ENCODE peak calls at places on chromosomes 13 and 19, in four cellular contexts. P, V, W and T are unnamed samples.

GRCh38 chr13:20182231-20182846 is 10.4 kb downstream of the GJB2 start:
- DNase-seq in P (peak; percentile 42), W (peak; percentile 45), V (peak; percentile 72), T (peak; percentile 86)

GRCh38 chr13:40204246-40204645 is 462.2 kb downstream of the FOXO1 start:
- DNase-seq in V (no peak), W (no peak), P (no peak), T (no peak)

GRCh38 chr13:36850790-36851438 is 31.9 kb downstream of the RFXAP start:
- DNase-seq in W (no peak), P (no peak), V (no peak), T (no peak)

GRCh38 chr13:24875566-24875965 is 111.6 kb downstream of the RNF17 start:
- DNase-seq in W (no peak), P (no peak), V (peak; percentile 15), T (no peak)

GRCh38 chr13:63381078-63381859 is 1965.6 kb upstream of the PCDH20 start:
- DNase-seq in P (no peak), W (no peak), V (no peak), T (no peak)

GRCh38 chr13:110263906-110264305 is 43.1 kb downstream of the COL4A1 start:
- DNase-seq in P (no peak), W (peak; percentile 56), V (peak; percentile 40), T (peak; percentile 65)

GRCh38 chr19:41784337-41785239 is 11.8 kb upstream of the CEACAM3 start:
- DNase-seq in W (no peak), V (peak; percentile 21), P (no peak), T (no peak)

GRCh38 chr13:20547479-20547908 is 19.5 kb upstream of the IFT88 start:
- DNase-seq in W (no peak), V (peak; percentile 90), P (no peak), T (peak; percentile 68)

GRCh38 chr13:100581504-100581903 is 7.1 kb downstream of the GGACT start:
- DNase-seq in W (no peak), V (no peak), P (no peak), T (no peak)

GRCh38 chr19:49101160-49101559 is 13.0 kb upstream of the LIN7B start:
- DNase-seq in P (no peak), V (no peak), W (no peak), T (no peak)

GRCh38 chr19:954672-955494 is 29.0 kb downstream of the ARID3A start:
- DNase-seq in W (no peak), V (no peak), P (no peak), T (peak; percentile 66)

GRCh38 chr19:14772995-14773394 is 5.4 kb downstream of the ADGRE2 start:
- DNase-seq in P (no peak), V (no peak), W (no peak), T (no peak)

GRCh38 chr13:49516467-49516866 is 20.7 kb downstream of the PHF11 start:
- DNase-seq in W (peak; percentile 32), V (no peak), P (no peak), T (no peak)

GRCh38 chr13:32281083-32281482 is 34.1 kb downstream of the ZAR1L start:
- DNase-seq in V (no peak), W (no peak), P (no peak), T (no peak)

GRCh38 chr13:111006508-111007031 is 91.7 kb upstream of the ANKRD10 start:
- DNase-seq in W (peak; percentile 88), P (no peak), V (no peak), T (peak; percentile 65)

GRCh38 chr13:65912516-65912915 is 1317.6 kb downstream of the PCDH9 start:
- DNase-seq in P (no peak), V (no peak), W (no peak), T (no peak)

GRCh38 chr13:80931118-80931517 is 590.2 kb upstream of the SPRY2 start:
- DNase-seq in W (no peak), V (no peak), P (no peak), T (no peak)

GRCh38 chr19:952680-953500 is 27.1 kb downstream of the ARID3A start:
- DNase-seq in V (peak; percentile 58), W (no peak), P (no peak), T (peak; percentile 92)

GRCh38 chr13:109344552-109345157 is 441.7 kb downstream of the IRS2 start:
- DNase-seq in P (no peak), W (no peak), V (no peak), T (no peak)

GRCh38 chr13:102687520-102687919 is 7.3 kb downstream of the METTL21C start:
- DNase-seq in P (no peak), W (no peak), V (no peak), T (no peak)

GRCh38 chr13:44388427-44388826 is 14.8 kb downstream of the SERP2 start:
- DNase-seq in W (peak; percentile 44), P (no peak), V (no peak), T (no peak)

GRCh38 chr19:41682437-41682836 is 5.6 kb downstream of the CEACAM7 start:
- DNase-seq in W (no peak), P (no peak), V (no peak), T (no peak)

DNA sequence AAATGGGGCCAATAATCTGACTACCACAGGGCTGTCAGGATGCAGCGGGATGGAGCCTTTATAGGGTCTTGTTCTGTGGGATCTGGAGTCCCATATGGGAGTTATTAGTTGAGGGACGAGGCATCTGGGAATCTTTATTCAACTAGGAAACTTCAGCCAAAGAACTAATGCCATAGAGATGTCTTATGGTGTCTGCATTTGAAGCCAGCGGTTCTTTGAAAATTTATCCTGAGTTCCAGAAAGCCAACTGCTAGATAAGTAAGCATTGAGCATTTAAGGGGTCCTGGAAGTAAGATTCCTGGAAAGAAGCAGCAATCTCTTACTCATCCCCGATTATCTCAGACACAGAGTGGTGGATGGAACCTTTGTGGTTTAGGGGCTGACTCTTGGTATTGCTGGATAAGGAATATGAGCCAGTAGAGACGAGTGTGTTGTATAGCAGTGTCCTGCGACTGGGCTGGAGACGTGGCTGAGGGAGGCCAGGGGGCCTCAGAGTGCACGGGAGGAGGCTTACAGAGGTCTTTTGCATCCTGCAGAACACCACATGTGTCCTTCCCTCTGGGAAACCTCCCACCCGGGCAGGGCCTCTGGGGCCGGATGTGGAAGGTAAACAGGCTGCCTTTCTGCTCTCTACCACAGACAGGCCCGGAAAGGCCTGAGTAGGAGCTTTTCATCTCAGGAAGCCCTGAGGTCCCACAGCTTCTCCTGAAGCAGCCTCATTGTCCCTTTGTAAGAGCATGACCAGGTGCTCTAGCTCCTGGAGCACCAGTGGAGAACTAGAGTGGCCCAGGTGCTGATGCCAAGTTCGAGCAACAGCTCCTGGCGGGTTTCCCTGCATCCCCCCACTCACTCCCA is 28.8 kb downstream of the ACTN4 start:
- DNase-seq in W (peak; percentile 55), V (no peak), P (no peak), T (peak; percentile 77)
- H3K4me1 ChIP-seq in W (peaks cover 92% of the 10 kb centered on the region), V (peaks cover 56% of the 10 kb centered on the region), P (peaks cover 22% of the 10 kb centered on the region), T (peaks cover 66% of the 10 kb centered on the region)

GRCh38 chr19:46726551-46726950 is 9.6 kb upstream of the PRKD2 start:
- DNase-seq in W (no peak), V (no peak), P (no peak), T (no peak)

GRCh38 chr19:46727036-46727501 is 10.2 kb upstream of the PRKD2 start:
- DNase-seq in P (no peak), W (no peak), V (no peak), T (no peak)

GRCh38 chr19:46728208-46728607 is 11.3 kb upstream of the PRKD2 start:
- DNase-seq in P (no peak), V (no peak), W (peak; percentile 80), T (no peak)

GRCh38 chr19:46728693-46729339 is 11.9 kb upstream of the PRKD2 start:
- DNase-seq in W (peak; percentile 81), P (peak; percentile 81), V (peak; percentile 69), T (peak; percentile 87)

GRCh38 chr19:46727757-46728156 is 10.8 kb upstream of the PRKD2 start:
- DNase-seq in V (no peak), W (no peak), P (no peak), T (no peak)
- H3K27ac ChIP-seq in V (no peak overlapping the region), W (no peak overlapping the region), P (no peak overlapping the region), T (no peak overlapping the region)

GRCh38 chr19:19427302-19427701 is 21.8 kb downstream of the GATAD2A start:
- DNase-seq in P (no peak), V (no peak), W (no peak), T (no peak)

GRCh38 chr19:19427935-19428334 is 22.5 kb downstream of the GATAD2A start:
- DNase-seq in W (no peak), V (no peak), P (no peak), T (no peak)

GRCh38 chr19:19428746-19429145 is 23.3 kb downstream of the GATAD2A start:
- DNase-seq in W (no peak), P (no peak), V (no peak), T (no peak)

GRCh38 chr19:19426799-19427198 is 21.3 kb downstream of the GATAD2A start:
- DNase-seq in V (no peak), P (no peak), W (no peak), T (no peak)

GRCh38 chr19:19429361-19429760 is 23.9 kb downstream of the GATAD2A start:
- DNase-seq in V (no peak), W (no peak), P (no peak), T (no peak)
- H3K4me1 ChIP-seq in V (no peaks in the 10 kb centered on the region), W (peaks cover 72% of the 10 kb centered on the region), P (peaks cover 62% of the 10 kb centered on the region), T (no peaks in the 10 kb centered on the region)

DNA sequence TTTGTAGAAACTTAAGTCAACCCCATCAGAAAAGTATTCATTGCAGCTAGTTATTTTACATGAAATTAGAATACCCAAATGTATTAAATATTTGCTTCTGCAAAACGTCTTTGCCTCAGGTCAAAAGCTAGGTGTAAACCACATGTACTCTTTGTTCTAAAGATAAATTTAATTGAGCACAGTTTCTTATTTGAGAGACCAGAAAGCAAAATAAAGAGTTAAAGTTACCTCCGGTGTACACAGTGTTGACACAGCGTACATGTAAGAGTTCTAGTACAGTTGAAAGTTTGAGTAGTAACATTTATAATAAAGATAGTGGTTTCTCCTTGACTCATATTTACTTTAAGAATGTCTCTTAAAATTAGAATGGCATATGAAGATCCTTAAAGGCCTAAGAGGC is 2.8 kb downstream of the LRCH1 start:
- DNase-seq in V (no peak), P (no peak), W (no peak), T (no peak)
- H3K27ac ChIP-seq in V (no peak overlapping the region), P (no peak overlapping the region), W (no peak overlapping the region), T (peak overlapping the region; percentile 92)

GRCh38 chr13:46334423-46334822 is 52.6 kb downstream of the RUBCNL start:
- DNase-seq in P (no peak), V (no peak), W (no peak), T (no peak)
- H3K4me1 ChIP-seq in P (peaks cover 8% of the 10 kb centered on the region), V (no peaks in the 10 kb centered on the region), W (no peaks in the 10 kb centered on the region), T (no peaks in the 10 kb centered on the region)

GRCh38 chr13:60162096-60162495 is 1.6 kb downstream of the DIAPH3 start:
- DNase-seq in V (no peak), W (no peak), P (no peak), T (no peak)
- H3K27ac ChIP-seq in V (no peak overlapping the region), W (no peak overlapping the region), P (no peak overlapping the region), T (no peak overlapping the region)